ENCODE peak calls at places on chromosomes 2 and 18, in four cellular contexts. F, M, P and Z are unnamed samples.
A peak's percentile ranks its signal among the peaks of the same experiment; 100 is the strongest.

GRCh38 chr2:11144077-11144723 is 11.1 kb upstream of the SLC66A3 start:
- DNase-seq in F (no peak), M (no peak), P (no peak), Z (no peak)

GRCh38 chr2:30110773-30111172 is 36.0 kb upstream of the YPEL5 start:
- DNase-seq in F (no peak), M (peak; percentile 34), P (no peak), Z (no peak)

GRCh38 chr2:178074123-178075005 is 1.8 kb upstream of the PDE11A start:
- DNase-seq in F (no peak), M (no peak), P (no peak), Z (no peak)

GRCh38 chr2:104408266-104408665 is 445.6 kb upstream of the POU3F3 start:
- DNase-seq in F (no peak), M (no peak), P (no peak), Z (no peak)

GRCh38 chr2:204576580-204576979 is 31.3 kb downstream of the PARD3B start:
- DNase-seq in F (no peak), M (no peak), P (no peak), Z (no peak)

GRCh38 chr2:47068966-47069627 is 86.0 kb downstream of the STPG4 start:
- DNase-seq in F (no peak), M (no peak), P (no peak), Z (no peak)

GRCh38 chr2:27211241-27211942 is 449 bp upstream of the ATRAID start:
- DNase-seq in F (no peak), M (no peak), P (no peak), Z (no peak)

GRCh38 chr18:33375829-33376228 is 64.7 kb downstream of the CCDC178 start:
- DNase-seq in F (no peak), M (no peak), P (no peak), Z (no peak)

GRCh38 chr2:95372216-95372829 is 30.2 kb upstream of the FAHD2A start:
- DNase-seq in F (no peak), M (no peak), P (no peak), Z (no peak)

DNA sequence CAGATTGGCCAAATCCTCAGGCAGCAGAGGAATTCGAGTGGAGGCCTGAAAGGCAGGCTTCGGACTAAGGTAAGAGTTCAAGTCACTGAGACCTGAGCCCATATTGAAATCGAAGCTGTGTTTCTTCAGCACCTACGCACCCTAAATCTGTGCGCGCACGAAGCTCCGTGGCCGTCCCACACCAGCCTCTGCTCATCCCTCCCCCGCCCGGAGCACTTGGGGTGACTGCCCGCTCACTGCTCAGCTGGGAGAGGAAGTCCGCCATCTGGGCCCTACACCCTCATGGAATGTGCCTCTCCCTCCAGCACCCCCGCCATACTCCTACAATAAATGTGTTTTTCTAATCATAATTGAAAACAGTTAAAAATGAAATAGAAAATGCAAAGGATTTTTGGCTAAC is 734.5 kb downstream of the GALR1 start:
- DNase-seq in F (no peak), M (no peak), P (no peak), Z (no peak)
- H3K4me3 ChIP-seq in F (no peak overlapping the region), M (no peak overlapping the region), P (no peak overlapping the region), Z (no peak overlapping the region)

DNA sequence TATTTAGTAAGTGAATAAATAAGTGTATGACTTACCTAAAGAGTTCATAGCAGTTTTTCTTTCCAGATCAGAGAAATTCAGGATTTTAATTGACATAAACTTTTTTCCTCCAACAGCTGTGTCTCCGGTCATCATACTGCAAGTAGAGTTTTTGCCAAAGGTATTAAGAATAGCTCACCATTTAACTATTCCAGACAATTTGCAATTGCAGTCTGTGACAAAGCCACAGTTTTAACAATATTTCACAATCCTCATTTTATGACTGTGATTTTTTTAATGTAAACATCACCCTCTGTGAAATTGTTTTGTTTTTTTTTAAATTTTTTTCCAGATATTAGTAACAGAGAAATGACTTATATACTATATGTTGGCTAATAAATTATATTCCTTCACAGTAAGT is 199.1 kb downstream of the TRIB2 start:
- DNase-seq in F (no peak), M (peak; percentile 13), P (no peak), Z (no peak)
- H3K27me3 ChIP-seq in F (no peaks in the 10 kb centered on the region), M (no peaks in the 10 kb centered on the region), P (no peaks in the 10 kb centered on the region), Z (no peaks in the 10 kb centered on the region)

GRCh38 chr2:161426788-161427412 is 10.8 kb downstream of the TBR1 start:
- DNase-seq in F (peak; percentile 81), M (no peak), P (no peak), Z (no peak)
- TF ChIP-seq CTCF in F (no peak), M (no peak), P (no peak), Z (peak; percentile 10)

GRCh38 chr18:28541276-28541930 is 364.5 kb upstream of the CDH2 start:
- DNase-seq in F (no peak), M (no peak), P (no peak), Z (no peak)
- H3K4me3 ChIP-seq in F (no peak overlapping the region), M (no peak overlapping the region), P (no peak overlapping the region), Z (no peak overlapping the region)

GRCh38 chr2:233351423-233351822 is 2.9 kb upstream of the DGKD start:
- DNase-seq in F (no peak), M (peak; percentile 39), P (no peak), Z (no peak)
- H3K27me3 ChIP-seq in F (no peaks in the 10 kb centered on the region), M (no peaks in the 10 kb centered on the region), P (no peaks in the 10 kb centered on the region), Z (no peaks in the 10 kb centered on the region)

GRCh38 chr2:100900156-100900795 is 80.3 kb downstream of the NPAS2 start:
- DNase-seq in F (no peak), M (peak; percentile 63), P (no peak), Z (no peak)
- TF ChIP-seq CTCF in F (no peak), M (peak; percentile 23), P (no peak), Z (no peak)

GRCh38 chr18:78974115-78974740 is 5.4 kb upstream of the SALL3 start:
- DNase-seq in F (peak; percentile 83), M (no peak), P (no peak), Z (no peak)
- H3K4me3 ChIP-seq in F (no peak overlapping the region), M (no peak overlapping the region), P (no peak overlapping the region), Z (no peak overlapping the region)

DNA sequence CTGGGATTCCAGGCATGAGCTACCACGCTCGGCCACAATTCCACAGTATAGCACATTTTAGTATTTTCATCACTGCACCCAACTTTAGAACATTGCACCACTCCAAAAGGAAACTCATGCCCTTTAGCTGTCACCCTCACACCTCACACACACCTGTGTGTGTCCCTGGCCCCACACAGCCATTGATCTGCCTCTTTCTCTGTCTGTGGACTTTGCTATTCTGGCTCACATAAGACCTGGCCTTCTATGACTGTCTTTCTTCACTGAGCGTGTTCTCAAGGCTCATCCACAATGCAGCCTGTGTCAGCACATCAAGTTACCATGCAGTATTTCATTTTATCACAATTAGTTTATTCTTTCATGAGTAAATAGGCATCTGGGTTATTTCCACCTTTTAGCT is 19.7 kb upstream of the ATP9B start:
- DNase-seq in F (no peak), M (no peak), P (no peak), Z (no peak)
- H3K27me3 ChIP-seq in F (no peaks in the 10 kb centered on the region), M (peaks cover 14% of the 10 kb centered on the region), P (no peaks in the 10 kb centered on the region), Z (no peaks in the 10 kb centered on the region)

DNA sequence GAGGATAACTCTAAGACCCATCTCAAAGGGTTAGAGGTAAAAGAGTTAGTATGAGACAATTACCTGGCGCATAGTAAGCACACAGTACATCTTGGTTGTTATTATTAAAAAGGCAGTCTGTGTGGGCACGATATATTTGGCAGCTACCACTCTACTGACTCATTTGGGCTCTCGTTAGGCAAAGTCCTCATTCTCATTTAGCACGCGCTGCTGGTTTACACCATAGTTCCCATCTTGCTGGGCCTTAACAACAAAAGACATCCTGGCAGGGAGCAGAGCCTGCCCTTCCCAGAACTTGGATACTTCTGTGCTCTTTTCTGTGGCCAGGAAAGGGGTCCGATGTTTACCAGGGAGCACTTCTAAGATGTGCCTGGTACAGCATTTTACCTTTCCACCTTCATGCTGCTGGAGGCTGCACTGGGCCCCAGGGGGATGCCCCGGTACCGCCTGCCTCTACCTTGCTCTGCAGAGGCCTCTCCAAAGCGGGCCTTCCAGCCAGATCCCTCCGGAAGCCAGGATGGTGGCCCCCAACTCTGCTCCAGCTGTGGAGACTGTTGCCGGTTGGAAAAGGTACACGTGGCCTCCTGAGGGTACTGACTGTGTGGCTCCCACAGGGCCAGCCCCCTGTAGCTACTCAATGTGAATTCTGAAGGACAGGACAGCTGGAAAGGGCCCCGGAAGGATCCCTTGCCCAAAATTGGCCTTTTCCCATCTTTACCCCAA is 15.0 kb downstream of the GLI2 start:
- DNase-seq in F (peak; percentile 49), M (no peak), P (no peak), Z (no peak)
- TF ChIP-seq CTCF in F (no peak), M (no peak), P (no peak), Z (no peak)